ENCODE peak calls at places on chromosomes 12 and 14, in ten cellular contexts. M is Ammon's horn; V is ACHN; W is RWPE1; K is caudate nucleus; U is NCI-H2107; F is mammary epithelial cell; Q is activated naive CD8-positive, alpha-beta T cell treated with anti-CD3 and anti-CD28 coated beads, Interleukin-2, amount 50 U/mL, for 24 hours; Z is GM23248; E is A673. D is an unnamed sample.

GRCh38 chr12:132451172-132451835 is 38.6 kb upstream of the FBRSL1 start:
- DNase-seq in M (no peak), V (no peak), W (no peak), K (no peak), U (no peak), F (no peak), Q (peak; percentile 44), Z (no peak), E (no peak), D (no peak)

GRCh38 chr12:67268335-67268895 is 743 bp upstream of the CAND1 start:
- DNase-seq in M (peak; percentile 99), V (peak; percentile 100), W (peak; percentile 98), K (peak; percentile 95), U (peak; percentile 91), F (peak; percentile 99), Q (peak; percentile 76), Z (peak; percentile 99), E (peak; percentile 98), D (peak; percentile 99)

GRCh38 chr12:113347892-113348291 is 10.5 kb upstream of the PLBD2 start:
- DNase-seq in M (no peak), V (no peak), W (no peak), K (no peak), U (no peak), F (no peak), Q (no peak), Z (no peak), E (no peak), D (no peak)

GRCh38 chr12:92505373-92506340 is 197.1 kb upstream of the PLEKHG7 start:
- DNase-seq in M (peak; percentile 74), V (no peak), W (no peak), K (peak; percentile 4), U (peak; percentile 35), F (no peak), Q (peak; percentile 62), Z (peak; percentile 37), E (no peak), D (peak; percentile 40)

GRCh38 chr12:130465046-130465445 is 127.4 kb downstream of the PIWIL1 start:
- DNase-seq in M (no peak), V (no peak), W (no peak), K (no peak), U (no peak), F (no peak), Q (no peak), Z (no peak), E (no peak), D (no peak)

GRCh38 chr12:70398002-70398401 is 31.9 kb downstream of the KCNMB4 start:
- DNase-seq in M (no peak), V (no peak), W (no peak), K (no peak), U (no peak), F (no peak), Q (no peak), Z (no peak), E (no peak), D (no peak)

GRCh38 chr12:24798335-24798734 is 150.6 kb downstream of the BCAT1 start:
- DNase-seq in M (no peak), V (no peak), W (no peak), K (no peak), U (no peak), F (no peak), Q (no peak), Z (no peak), E (peak; percentile 86), D (no peak)

GRCh38 chr14:51825926-51826325 is 34.5 kb upstream of the GNG2 start:
- DNase-seq in M (no peak), V (no peak), W (no peak), K (no peak), U (no peak), F (no peak), Q (no peak), Z (peak; percentile 57), E (no peak), D (no peak)

GRCh38 chr12:2265461-2266167 is 212.8 kb downstream of the CACNA1C start:
- DNase-seq in M (peak; percentile 61), V (no peak), W (no peak), K (peak; percentile 32), U (no peak), F (no peak), Q (no peak), Z (peak; percentile 94), E (no peak), D (no peak)

GRCh38 chr14:32307881-32308582 is 21.1 kb upstream of the AKAP6 start:
- DNase-seq in M (no peak), V (no peak), W (no peak), K (no peak), U (no peak), F (peak; percentile 65), Q (no peak), Z (no peak), E (no peak), D (no peak)

GRCh38 chr14:64053694-64054669 is 201.2 kb downstream of the SYNE2 start:
- DNase-seq in M (no peak), V (peak; percentile 35), W (peak; percentile 18), K (no peak), U (no peak), F (peak; percentile 41), Q (no peak), Z (peak; percentile 33), E (no peak), D (peak; percentile 57)

GRCh38 chr14:99684356-99684952 is 356 bp downstream of the CYP46A1 start:
- DNase-seq in M (no peak), V (no peak), W (no peak), K (no peak), U (no peak), F (peak; percentile 6), Q (peak; percentile 38), Z (no peak), E (no peak), D (no peak)

GRCh38 chr14:36317650-36318049 is 2.8 kb downstream of the MBIP start:
- DNase-seq in M (no peak), V (no peak), W (peak; percentile 49), K (no peak), U (no peak), F (peak; percentile 34), Q (no peak), Z (peak; percentile 35), E (peak; percentile 5), D (no peak)

GRCh38 chr14:103894723-103895059 is 33.6 kb upstream of the TDRD9 start:
- DNase-seq in M (no peak), V (no peak), W (no peak), K (no peak), U (no peak), F (no peak), Q (no peak), Z (no peak), E (no peak), D (no peak)

GRCh38 chr12:23941780-23942179 is 7.7 kb downstream of the SOX5 start:
- DNase-seq in M (no peak), V (no peak), W (no peak), K (no peak), U (no peak), F (no peak), Q (no peak), Z (no peak), E (no peak), D (no peak)

GRCh38 chr12:103827800-103828440 is 13.1 kb downstream of the NT5DC3 start:
- DNase-seq in M (no peak), V (no peak), W (no peak), K (no peak), U (no peak), F (peak; percentile 90), Q (no peak), Z (no peak), E (no peak), D (no peak)

GRCh38 chr12:110349521-110350151 is 53.9 kb downstream of the ANAPC7 start:
- DNase-seq in M (peak; percentile 32), V (no peak), W (no peak), K (no peak), U (no peak), F (no peak), Q (peak; percentile 23), Z (no peak), E (peak; percentile 49), D (no peak)

GRCh38 chr12:75488553-75488952 is 8.0 kb downstream of the GLIPR1 start:
- DNase-seq in M (peak; percentile 29), V (peak; percentile 76), W (no peak), K (no peak), U (no peak), F (peak; percentile 20), Q (no peak), Z (peak; percentile 80), E (no peak), D (peak; percentile 56)

GRCh38 chr12:127565241-127565640 is 701.7 kb upstream of the TMEM132C start:
- DNase-seq in M (no peak), V (no peak), W (no peak), K (no peak), U (no peak), F (no peak), Q (no peak), Z (no peak), E (no peak), D (no peak)

GRCh38 chr14:42535397-42535796 is 928.7 kb downstream of the LRFN5 start:
- DNase-seq in M (no peak), V (no peak), W (no peak), K (no peak), U (no peak), F (no peak), Q (no peak), Z (no peak), E (no peak), D (no peak)

GRCh38 chr14:35747379-35747778 is 61.7 kb downstream of the RALGAPA1 start:
- DNase-seq in M (no peak), V (no peak), W (no peak), K (no peak), U (no peak), F (no peak), Q (no peak), Z (no peak), E (no peak), D (peak; percentile 31)

GRCh38 chr12:96194901-96195844 is 998 bp downstream of the ELK3 start:
- DNase-seq in M (peak; percentile 60), V (peak; percentile 90), W (peak; percentile 64), K (no peak), U (no peak), F (peak; percentile 84), Q (peak; percentile 68), Z (peak; percentile 93), E (peak; percentile 94), D (peak; percentile 93)

GRCh38 chr12:111775205-111776193 is 8.8 kb downstream of the ALDH2 start:
- DNase-seq in M (peak; percentile 83), V (no peak), W (peak; percentile 26), K (peak; percentile 19), U (no peak), F (peak; percentile 39), Q (peak; percentile 25), Z (no peak), E (no peak), D (peak; percentile 85)

GRCh38 chr12:54082402-54082892 is 28.8 kb downstream of the HOXC4 start:
- DNase-seq in M (no peak), V (peak; percentile 32), W (no peak), K (no peak), U (no peak), F (no peak), Q (peak; percentile 37), Z (peak; percentile 13), E (peak; percentile 45), D (peak; percentile 26)

GRCh38 chr12:121513464-121514183 is 67.2 kb downstream of the KDM2B start:
- DNase-seq in M (no peak), V (peak; percentile 75), W (peak; percentile 84), K (no peak), U (no peak), F (no peak), Q (peak; percentile 30), Z (no peak), E (peak; percentile 44), D (no peak)